ENCODE peak calls at places on chromosome 22, in nine cellular contexts. One of them, this sample, is unnamed.

GRCh38 chr22:39808087-39808486 is 85.5 kb downstream of the ENTHD1 start:
- DNase-seq in mesenchymal stem cell: no peak
- DNase-seq in stimulated activated CD4-positive, alpha-beta T cell treated with anti-CD3 and anti-CD28 coated beads, Interleukin-1b, Interleukin-23, amount 100 ng/mL, for 4 hours: peak
- DNase-seq in NCI-H1092 treated with DMSO at 0.1 percent for 48 hours: no peak
- DNase-seq in midbrain: no peak
- DNase-seq in progenitor cell of endocrine pancreas: no peak
- DNase-seq in activated T-helper 1 cell treated with Interleukin-2 at 50 U/mL for 16 hours: no peak
- DNase-seq in H54: no peak
- DNase-seq in amygdala: no peak
- DNase-seq in this sample: peak

GRCh38 chr22:19756288-19757128 is 4.1 kb upstream of the TBX1 start:
- DNase-seq in mesenchymal stem cell: peak
- DNase-seq in stimulated activated CD4-positive, alpha-beta T cell treated with anti-CD3 and anti-CD28 coated beads, Interleukin-1b, Interleukin-23, amount 100 ng/mL, for 4 hours: peak
- DNase-seq in NCI-H1092 treated with DMSO at 0.1 percent for 48 hours: peak
- DNase-seq in midbrain: no peak
- DNase-seq in progenitor cell of endocrine pancreas: peak
- DNase-seq in activated T-helper 1 cell treated with Interleukin-2 at 50 U/mL for 16 hours: peak
- DNase-seq in H54: no peak
- DNase-seq in amygdala: no peak
- DNase-seq in this sample: peak

GRCh38 chr22:42596376-42596775 is 18.3 kb downstream of the POLDIP3 start:
- DNase-seq in mesenchymal stem cell: peak
- DNase-seq in stimulated activated CD4-positive, alpha-beta T cell treated with anti-CD3 and anti-CD28 coated beads, Interleukin-1b, Interleukin-23, amount 100 ng/mL, for 4 hours: no peak
- DNase-seq in NCI-H1092 treated with DMSO at 0.1 percent for 48 hours: no peak
- DNase-seq in midbrain: no peak
- DNase-seq in progenitor cell of endocrine pancreas: no peak
- DNase-seq in activated T-helper 1 cell treated with Interleukin-2 at 50 U/mL for 16 hours: no peak
- DNase-seq in H54: no peak
- DNase-seq in amygdala: no peak
- DNase-seq in this sample: no peak

GRCh38 chr22:46057762-46058420 is 80.9 kb upstream of the WNT7B start:
- DNase-seq in mesenchymal stem cell: no peak
- DNase-seq in stimulated activated CD4-positive, alpha-beta T cell treated with anti-CD3 and anti-CD28 coated beads, Interleukin-1b, Interleukin-23, amount 100 ng/mL, for 4 hours: no peak
- DNase-seq in NCI-H1092 treated with DMSO at 0.1 percent for 48 hours: no peak
- DNase-seq in midbrain: no peak
- DNase-seq in progenitor cell of endocrine pancreas: no peak
- DNase-seq in activated T-helper 1 cell treated with Interleukin-2 at 50 U/mL for 16 hours: no peak
- DNase-seq in H54: no peak
- DNase-seq in amygdala: no peak
- DNase-seq in this sample: no peak

GRCh38 chr22:42805016-42805997 is 51.8 kb downstream of the ARFGAP3 start:
- DNase-seq in mesenchymal stem cell: no peak
- DNase-seq in stimulated activated CD4-positive, alpha-beta T cell treated with anti-CD3 and anti-CD28 coated beads, Interleukin-1b, Interleukin-23, amount 100 ng/mL, for 4 hours: no peak
- DNase-seq in NCI-H1092 treated with DMSO at 0.1 percent for 48 hours: peak
- DNase-seq in midbrain: peak
- DNase-seq in progenitor cell of endocrine pancreas: no peak
- DNase-seq in activated T-helper 1 cell treated with Interleukin-2 at 50 U/mL for 16 hours: no peak
- DNase-seq in H54: no peak
- DNase-seq in amygdala: peak
- DNase-seq in this sample: no peak

GRCh38 chr22:27090595-27090994 is 433.2 kb downstream of the MIAT start:
- DNase-seq in mesenchymal stem cell: no peak
- DNase-seq in stimulated activated CD4-positive, alpha-beta T cell treated with anti-CD3 and anti-CD28 coated beads, Interleukin-1b, Interleukin-23, amount 100 ng/mL, for 4 hours: no peak
- DNase-seq in NCI-H1092 treated with DMSO at 0.1 percent for 48 hours: no peak
- DNase-seq in midbrain: no peak
- DNase-seq in progenitor cell of endocrine pancreas: no peak
- DNase-seq in activated T-helper 1 cell treated with Interleukin-2 at 50 U/mL for 16 hours: no peak
- DNase-seq in H54: no peak
- DNase-seq in amygdala: no peak
- DNase-seq in this sample: no peak

GRCh38 chr22:38420734-38421133 is 34.3 kb downstream of the KCNJ4 start:
- DNase-seq in mesenchymal stem cell: no peak
- DNase-seq in stimulated activated CD4-positive, alpha-beta T cell treated with anti-CD3 and anti-CD28 coated beads, Interleukin-1b, Interleukin-23, amount 100 ng/mL, for 4 hours: no peak
- DNase-seq in NCI-H1092 treated with DMSO at 0.1 percent for 48 hours: no peak
- DNase-seq in midbrain: no peak
- DNase-seq in progenitor cell of endocrine pancreas: no peak
- DNase-seq in activated T-helper 1 cell treated with Interleukin-2 at 50 U/mL for 16 hours: no peak
- DNase-seq in H54: no peak
- DNase-seq in amygdala: no peak
- DNase-seq in this sample: no peak

GRCh38 chr22:30262917-30263741 is 3.5 kb downstream of the OSM start:
- DNase-seq in mesenchymal stem cell: peak
- DNase-seq in stimulated activated CD4-positive, alpha-beta T cell treated with anti-CD3 and anti-CD28 coated beads, Interleukin-1b, Interleukin-23, amount 100 ng/mL, for 4 hours: peak
- DNase-seq in NCI-H1092 treated with DMSO at 0.1 percent for 48 hours: peak
- DNase-seq in midbrain: peak
- DNase-seq in progenitor cell of endocrine pancreas: peak
- DNase-seq in activated T-helper 1 cell treated with Interleukin-2 at 50 U/mL for 16 hours: peak
- DNase-seq in H54: no peak
- DNase-seq in amygdala: peak
- DNase-seq in this sample: peak

GRCh38 chr22:20000246-20001081 is 16.2 kb downstream of the ARVCF start:
- DNase-seq in mesenchymal stem cell: no peak
- DNase-seq in stimulated activated CD4-positive, alpha-beta T cell treated with anti-CD3 and anti-CD28 coated beads, Interleukin-1b, Interleukin-23, amount 100 ng/mL, for 4 hours: no peak
- DNase-seq in NCI-H1092 treated with DMSO at 0.1 percent for 48 hours: no peak
- DNase-seq in midbrain: peak
- DNase-seq in progenitor cell of endocrine pancreas: no peak
- DNase-seq in activated T-helper 1 cell treated with Interleukin-2 at 50 U/mL for 16 hours: no peak
- DNase-seq in H54: no peak
- DNase-seq in amygdala: no peak
- DNase-seq in this sample: no peak

GRCh38 chr22:46538816-46539163 is 1.4 kb upstream of the CELSR1 start:
- DNase-seq in mesenchymal stem cell: no peak
- DNase-seq in stimulated activated CD4-positive, alpha-beta T cell treated with anti-CD3 and anti-CD28 coated beads, Interleukin-1b, Interleukin-23, amount 100 ng/mL, for 4 hours: no peak
- DNase-seq in NCI-H1092 treated with DMSO at 0.1 percent for 48 hours: no peak
- DNase-seq in midbrain: no peak
- DNase-seq in progenitor cell of endocrine pancreas: no peak
- DNase-seq in activated T-helper 1 cell treated with Interleukin-2 at 50 U/mL for 16 hours: no peak
- DNase-seq in H54: no peak
- DNase-seq in amygdala: no peak
- DNase-seq in this sample: peak

GRCh38 chr22:27424319-27424718 is 377.2 kb downstream of the MN1 start:
- DNase-seq in mesenchymal stem cell: peak
- DNase-seq in stimulated activated CD4-positive, alpha-beta T cell treated with anti-CD3 and anti-CD28 coated beads, Interleukin-1b, Interleukin-23, amount 100 ng/mL, for 4 hours: no peak
- DNase-seq in NCI-H1092 treated with DMSO at 0.1 percent for 48 hours: no peak
- DNase-seq in midbrain: no peak
- DNase-seq in progenitor cell of endocrine pancreas: no peak
- DNase-seq in activated T-helper 1 cell treated with Interleukin-2 at 50 U/mL for 16 hours: no peak
- DNase-seq in H54: no peak
- DNase-seq in amygdala: no peak
- DNase-seq in this sample: no peak

GRCh38 chr22:32531955-32532818 is 57.6 kb downstream of the FBXO7 start:
- DNase-seq in mesenchymal stem cell: peak
- DNase-seq in stimulated activated CD4-positive, alpha-beta T cell treated with anti-CD3 and anti-CD28 coated beads, Interleukin-1b, Interleukin-23, amount 100 ng/mL, for 4 hours: no peak
- DNase-seq in NCI-H1092 treated with DMSO at 0.1 percent for 48 hours: peak
- DNase-seq in midbrain: no peak
- DNase-seq in progenitor cell of endocrine pancreas: peak
- DNase-seq in activated T-helper 1 cell treated with Interleukin-2 at 50 U/mL for 16 hours: no peak
- DNase-seq in H54: peak
- DNase-seq in amygdala: no peak
- DNase-seq in this sample: no peak

GRCh38 chr22:23122216-23122957 is 19.4 kb downstream of the RSPH14 start:
- DNase-seq in mesenchymal stem cell: no peak
- DNase-seq in stimulated activated CD4-positive, alpha-beta T cell treated with anti-CD3 and anti-CD28 coated beads, Interleukin-1b, Interleukin-23, amount 100 ng/mL, for 4 hours: no peak
- DNase-seq in NCI-H1092 treated with DMSO at 0.1 percent for 48 hours: no peak
- DNase-seq in midbrain: peak
- DNase-seq in progenitor cell of endocrine pancreas: no peak
- DNase-seq in activated T-helper 1 cell treated with Interleukin-2 at 50 U/mL for 16 hours: no peak
- DNase-seq in H54: no peak
- DNase-seq in amygdala: no peak
- DNase-seq in this sample: no peak

GRCh38 chr22:24216541-24217209 is 28.2 kb downstream of the GGT5 start:
- DNase-seq in mesenchymal stem cell: no peak
- DNase-seq in stimulated activated CD4-positive, alpha-beta T cell treated with anti-CD3 and anti-CD28 coated beads, Interleukin-1b, Interleukin-23, amount 100 ng/mL, for 4 hours: no peak
- DNase-seq in NCI-H1092 treated with DMSO at 0.1 percent for 48 hours: no peak
- DNase-seq in midbrain: no peak
- DNase-seq in progenitor cell of endocrine pancreas: no peak
- DNase-seq in activated T-helper 1 cell treated with Interleukin-2 at 50 U/mL for 16 hours: no peak
- DNase-seq in H54: no peak
- DNase-seq in amygdala: no peak
- DNase-seq in this sample: no peak

GRCh38 chr22:25777870-25778269 is 35.9 kb downstream of the MYO18B start:
- DNase-seq in mesenchymal stem cell: peak
- DNase-seq in stimulated activated CD4-positive, alpha-beta T cell treated with anti-CD3 and anti-CD28 coated beads, Interleukin-1b, Interleukin-23, amount 100 ng/mL, for 4 hours: no peak
- DNase-seq in NCI-H1092 treated with DMSO at 0.1 percent for 48 hours: peak
- DNase-seq in midbrain: peak
- DNase-seq in progenitor cell of endocrine pancreas: no peak
- DNase-seq in activated T-helper 1 cell treated with Interleukin-2 at 50 U/mL for 16 hours: no peak
- DNase-seq in H54: peak
- DNase-seq in amygdala: no peak
- DNase-seq in this sample: no peak

GRCh38 chr22:24541681-24542515 is 13.0 kb downstream of the GUCD1 start:
- DNase-seq in mesenchymal stem cell: no peak
- DNase-seq in stimulated activated CD4-positive, alpha-beta T cell treated with anti-CD3 and anti-CD28 coated beads, Interleukin-1b, Interleukin-23, amount 100 ng/mL, for 4 hours: no peak
- DNase-seq in NCI-H1092 treated with DMSO at 0.1 percent for 48 hours: no peak
- DNase-seq in midbrain: no peak
- DNase-seq in progenitor cell of endocrine pancreas: no peak
- DNase-seq in activated T-helper 1 cell treated with Interleukin-2 at 50 U/mL for 16 hours: no peak
- DNase-seq in H54: no peak
- DNase-seq in amygdala: no peak
- DNase-seq in this sample: no peak

GRCh38 chr22:42172385-42173172 is 42.0 kb upstream of the CYP2D6 start:
- DNase-seq in mesenchymal stem cell: no peak
- DNase-seq in stimulated activated CD4-positive, alpha-beta T cell treated with anti-CD3 and anti-CD28 coated beads, Interleukin-1b, Interleukin-23, amount 100 ng/mL, for 4 hours: no peak
- DNase-seq in NCI-H1092 treated with DMSO at 0.1 percent for 48 hours: no peak
- DNase-seq in midbrain: no peak
- DNase-seq in progenitor cell of endocrine pancreas: no peak
- DNase-seq in activated T-helper 1 cell treated with Interleukin-2 at 50 U/mL for 16 hours: no peak
- DNase-seq in H54: no peak
- DNase-seq in amygdala: no peak
- DNase-seq in this sample: no peak

GRCh38 chr22:50657925-50658324 is 14.7 kb upstream of the SHANK3 start:
- DNase-seq in mesenchymal stem cell: no peak
- DNase-seq in stimulated activated CD4-positive, alpha-beta T cell treated with anti-CD3 and anti-CD28 coated beads, Interleukin-1b, Interleukin-23, amount 100 ng/mL, for 4 hours: no peak
- DNase-seq in NCI-H1092 treated with DMSO at 0.1 percent for 48 hours: no peak
- DNase-seq in midbrain: no peak
- DNase-seq in progenitor cell of endocrine pancreas: no peak
- DNase-seq in activated T-helper 1 cell treated with Interleukin-2 at 50 U/mL for 16 hours: no peak
- DNase-seq in H54: no peak
- DNase-seq in amygdala: no peak
- DNase-seq in this sample: no peak

GRCh38 chr22:44000123-44000522 is 24.0 kb upstream of the PARVB start:
- DNase-seq in mesenchymal stem cell: no peak
- DNase-seq in stimulated activated CD4-positive, alpha-beta T cell treated with anti-CD3 and anti-CD28 coated beads, Interleukin-1b, Interleukin-23, amount 100 ng/mL, for 4 hours: no peak
- DNase-seq in NCI-H1092 treated with DMSO at 0.1 percent for 48 hours: no peak
- DNase-seq in midbrain: no peak
- DNase-seq in progenitor cell of endocrine pancreas: no peak
- DNase-seq in activated T-helper 1 cell treated with Interleukin-2 at 50 U/mL for 16 hours: no peak
- DNase-seq in H54: no peak
- DNase-seq in amygdala: no peak
- DNase-seq in this sample: no peak

This sample was measured in activated gamma-delta T cell treated with anti-CD3 and anti-CD28 coated beads, Interleukin-2, amount 50 U/mL, for 16 hours.